ENCODE peak calls at places on chromosomes 1 and 21, in six cellular contexts. J is cardiac muscle cell, A is dorsolateral prefrontal cortex, I is mammary epithelial cell, Q is nephron progenitor cell, H is activated B cell treated with CpG ODN at 0.5 μM for 24 hours. T is an unnamed sample.

GRCh38 chr1:243718893-243719292 is 131.2 kb downstream of the AKT3 start:
- DNase-seq in J (no peak), A (no peak), I (peak), Q (no peak), H (no peak), T (peak)

GRCh38 chr1:159922499-159923202 is 2.7 kb downstream of the TAGLN2 start:
- DNase-seq in J (no peak), A (no peak), I (no peak), Q (no peak), H (no peak), T (no peak)

GRCh38 chr1:100455478-100456072 is 82.4 kb upstream of the GPR88 start:
- DNase-seq in J (peak), A (no peak), I (no peak), Q (no peak), H (no peak), T (peak)

GRCh38 chr1:164256456-164256855 is 302.5 kb upstream of the PBX1 start:
- DNase-seq in J (no peak), A (no peak), I (no peak), Q (no peak), H (no peak), T (no peak)

GRCh38 chr1:226945106-226945857 is 5.2 kb downstream of the COQ8A start:
- DNase-seq in J (no peak), A (no peak), I (no peak), Q (no peak), H (no peak), T (no peak)

GRCh38 chr1:20301463-20302092 is 10.9 kb downstream of the VWA5B1 start:
- DNase-seq in J (no peak), A (no peak), I (no peak), Q (no peak), H (no peak), T (no peak)

GRCh38 chr1:28855469-28855944 is 43.5 kb downstream of the OPRD1 start:
- DNase-seq in J (no peak), A (no peak), I (no peak), Q (no peak), H (no peak), T (no peak)

GRCh38 chr1:110425611-110426152 is 18.2 kb upstream of the LAMTOR5 start:
- DNase-seq in J (no peak), A (peak), I (no peak), Q (no peak), H (no peak), T (no peak)

GRCh38 chr1:246565751-246566127 is 322 bp downstream of the TFB2M start:
- DNase-seq in J (no peak), A (no peak), I (no peak), Q (no peak), H (no peak), T (no peak)

GRCh38 chr1:1136547-1137230 is 20.8 kb upstream of the C1orf159 start:
- DNase-seq in J (no peak), A (no peak), I (no peak), Q (no peak), H (peak), T (no peak)

GRCh38 chr1:154739654-154740053 is 130.4 kb downstream of the KCNN3 start:
- DNase-seq in J (no peak), A (no peak), I (no peak), Q (no peak), H (no peak), T (no peak)

GRCh38 chr21:37593740-37594471 is 227.3 kb downstream of the DYRK1A start:
- DNase-seq in J (peak), A (no peak), I (no peak), Q (no peak), H (no peak), T (no peak)

GRCh38 chr1:152725261-152725660 is 17.3 kb downstream of the LCE4A start:
- DNase-seq in J (no peak), A (no peak), I (peak), Q (no peak), H (no peak), T (no peak)

GRCh38 chr1:238334170-238334569 is 443.4 kb upstream of the ZP4 start:
- DNase-seq in J (no peak), A (no peak), I (no peak), Q (no peak), H (no peak), T (no peak)

GRCh38 chr1:25034736-25035522 is 104.9 kb upstream of the RUNX3 start:
- DNase-seq in J (no peak), A (no peak), I (no peak), Q (no peak), H (no peak), T (no peak)

GRCh38 chr1:7703321-7704213 is 67.5 kb upstream of the VAMP3 start:
- DNase-seq in J (peak), A (no peak), I (no peak), Q (peak), H (no peak), T (no peak)

GRCh38 chr1:201883786-201884185 is 4.9 kb upstream of the SHISA4 start:
- DNase-seq in J (no peak), A (no peak), I (peak), Q (no peak), H (no peak), T (peak)

GRCh38 chr1:201119206-201119814 is 7.1 kb upstream of the CACNA1S start:
- DNase-seq in J (peak), A (peak), I (no peak), Q (peak), H (no peak), T (no peak)

GRCh38 chr1:25786887-25787286 is 13.1 kb upstream of the SELENON start:
- DNase-seq in J (no peak), A (no peak), I (no peak), Q (no peak), H (no peak), T (no peak)

GRCh38 chr1:153697191-153697872 is 18.8 kb downstream of the NPR1 start:
- DNase-seq in J (peak), A (no peak), I (no peak), Q (peak), H (no peak), T (peak)

GRCh38 chr1:184965889-184966860 is 8.1 kb downstream of the NIBAN1 start:
- DNase-seq in J (no peak), A (no peak), I (peak), Q (no peak), H (no peak), T (no peak)

GRCh38 chr1:183911285-183911684 is 106.4 kb downstream of the RGL1 start:
- DNase-seq in J (no peak), A (no peak), I (no peak), Q (no peak), H (peak), T (no peak)

GRCh38 chr1:182608850-182609610 is 4.8 kb upstream of the RGS16 start:
- DNase-seq in J (no peak), A (no peak), I (no peak), Q (no peak), H (no peak), T (no peak)

GRCh38 chr1:53577141-53578100 is 118.2 kb downstream of the DMRTB1 start:
- DNase-seq in J (no peak), A (no peak), I (no peak), Q (no peak), H (no peak), T (no peak)

GRCh38 chr1:16249838-16250241 is 12.9 kb upstream of the CPLANE2 start:
- DNase-seq in J (no peak), A (no peak), I (no peak), Q (no peak), H (no peak), T (peak)

GRCh38 chr1:195886000-195886399 is 722.2 kb downstream of the KCNT2 start:
- DNase-seq in J (no peak), A (no peak), I (no peak), Q (no peak), H (no peak), T (no peak)

GRCh38 chr1:208270679-208271111 is 26.5 kb upstream of the PLXNA2 start:
- DNase-seq in J (no peak), A (no peak), I (no peak), Q (no peak), H (no peak), T (no peak)

GRCh38 chr1:220905650-220906560 is 26.7 kb downstream of the HLX start:
- DNase-seq in J (no peak), A (no peak), I (no peak), Q (no peak), H (no peak), T (no peak)

GRCh38 chr1:57671750-57672149 is 247.9 kb upstream of the DAB1 start:
- DNase-seq in J (no peak), A (no peak), I (no peak), Q (no peak), H (no peak), T (no peak)

GRCh38 chr1:36323636-36324321 is at the start of gene EVA1B:
- DNase-seq in J (peak), A (no peak), I (peak), Q (peak), H (no peak), T (peak)

GRCh38 chr21:36587388-36587787 is 107.5 kb upstream of the CLDN14 start:
- DNase-seq in J (no peak), A (no peak), I (peak), Q (no peak), H (no peak), T (peak)

GRCh38 chr1:232620356-232620841 is 9.5 kb downstream of the SIPA1L2 start:
- DNase-seq in J (peak), A (no peak), I (peak), Q (no peak), H (no peak), T (peak)

GRCh38 chr1:203368624-203369451 is 17.9 kb upstream of the FMOD start:
- DNase-seq in J (no peak), A (no peak), I (peak), Q (no peak), H (no peak), T (peak)

GRCh38 chr1:226467443-226467842 is 59.5 kb upstream of the PARP1 start:
- DNase-seq in J (no peak), A (no peak), I (no peak), Q (no peak), H (no peak), T (no peak)

GRCh38 chr1:170804879-170805278 is 130.5 kb upstream of the MROH9 start:
- DNase-seq in J (no peak), A (no peak), I (no peak), Q (no peak), H (no peak), T (no peak)

GRCh38 chr1:59316497-59317128 is 19.7 kb downstream of the FGGY start:
- DNase-seq in J (no peak), A (no peak), I (no peak), Q (no peak), H (no peak), T (no peak)

GRCh38 chr1:28411656-28412055 is 42.1 kb downstream of the PHACTR4 start:
- DNase-seq in J (no peak), A (no peak), I (no peak), Q (no peak), H (no peak), T (no peak)

GRCh38 chr1:212915245-212916091 is 34.9 kb upstream of the VASH2 start:
- DNase-seq in J (peak), A (no peak), I (no peak), Q (no peak), H (no peak), T (peak)
- TF ChIP-seq CTCF in J (peak), A (no peak), I (no peak), Q (peak), H (no peak), T (peak)

GRCh38 chr1:40917995-40918711 is 56.0 kb upstream of the CITED4 start:
- DNase-seq in J (no peak), A (no peak), I (no peak), Q (no peak), H (no peak), T (no peak)
- TF ChIP-seq CTCF in J (no peak), A (no peak), I (no peak), Q (no peak), H (no peak), T (no peak)

GRCh38 chr1:43286533-43286932 is 1.2 kb upstream of the C1orf210 start:
- DNase-seq in J (no peak), A (no peak), I (no peak), Q (no peak), H (no peak), T (no peak)

GRCh38 chr1:43286115-43286514 is 734 bp upstream of the C1orf210 start:
- DNase-seq in J (no peak), A (no peak), I (no peak), Q (no peak), H (no peak), T (no peak)

GRCh38 chr1:43284711-43285110 is 670 bp downstream of the C1orf210 start:
- DNase-seq in J (no peak), A (no peak), I (no peak), Q (no peak), H (no peak), T (no peak)

GRCh38 chr1:43284065-43284464 is 1.3 kb downstream of the C1orf210 start:
- DNase-seq in J (no peak), A (no peak), I (no peak), Q (no peak), H (no peak), T (no peak)

DNA sequence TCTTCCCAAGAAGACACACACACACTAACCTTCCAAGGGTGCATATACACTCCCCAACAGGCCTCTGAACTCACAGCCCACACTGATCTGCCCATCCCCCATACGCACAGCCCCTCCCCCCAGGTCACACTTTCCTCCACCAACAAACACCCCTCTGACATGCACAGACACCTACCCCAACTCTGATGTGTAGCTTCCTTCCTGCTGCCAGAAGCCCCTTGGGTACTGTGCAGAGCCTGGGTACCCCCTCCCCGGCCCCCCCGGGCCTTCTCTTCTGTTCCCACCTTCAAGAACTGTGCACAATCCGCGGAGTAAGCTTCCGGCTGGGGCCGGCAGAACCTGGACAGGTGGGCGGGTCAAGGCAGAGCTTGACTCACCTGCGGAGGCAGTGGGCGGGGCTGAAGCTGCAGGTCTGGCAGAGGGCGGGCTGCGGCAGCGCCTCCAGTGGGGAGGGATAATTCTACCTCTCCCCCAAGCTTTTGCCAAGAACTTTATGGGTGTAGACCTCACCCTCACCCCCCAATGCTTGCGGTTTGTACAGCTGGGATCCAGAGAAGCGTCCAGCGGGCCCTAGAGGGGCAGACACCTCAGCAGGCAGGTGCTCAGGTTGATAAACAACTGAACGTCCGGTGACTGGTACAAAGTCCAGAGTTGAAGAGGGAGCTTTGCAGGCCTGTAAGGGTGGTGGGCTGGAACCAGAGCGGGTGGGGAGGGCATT is at the start of gene C1orf210:
- DNase-seq in J (no peak), A (no peak), I (peak), Q (peak), H (no peak), T (peak)
- TF ChIP-seq CTCF in J (no peak), A (no peak), I (peak), Q (no peak), H (no peak), T (peak)

DNA sequence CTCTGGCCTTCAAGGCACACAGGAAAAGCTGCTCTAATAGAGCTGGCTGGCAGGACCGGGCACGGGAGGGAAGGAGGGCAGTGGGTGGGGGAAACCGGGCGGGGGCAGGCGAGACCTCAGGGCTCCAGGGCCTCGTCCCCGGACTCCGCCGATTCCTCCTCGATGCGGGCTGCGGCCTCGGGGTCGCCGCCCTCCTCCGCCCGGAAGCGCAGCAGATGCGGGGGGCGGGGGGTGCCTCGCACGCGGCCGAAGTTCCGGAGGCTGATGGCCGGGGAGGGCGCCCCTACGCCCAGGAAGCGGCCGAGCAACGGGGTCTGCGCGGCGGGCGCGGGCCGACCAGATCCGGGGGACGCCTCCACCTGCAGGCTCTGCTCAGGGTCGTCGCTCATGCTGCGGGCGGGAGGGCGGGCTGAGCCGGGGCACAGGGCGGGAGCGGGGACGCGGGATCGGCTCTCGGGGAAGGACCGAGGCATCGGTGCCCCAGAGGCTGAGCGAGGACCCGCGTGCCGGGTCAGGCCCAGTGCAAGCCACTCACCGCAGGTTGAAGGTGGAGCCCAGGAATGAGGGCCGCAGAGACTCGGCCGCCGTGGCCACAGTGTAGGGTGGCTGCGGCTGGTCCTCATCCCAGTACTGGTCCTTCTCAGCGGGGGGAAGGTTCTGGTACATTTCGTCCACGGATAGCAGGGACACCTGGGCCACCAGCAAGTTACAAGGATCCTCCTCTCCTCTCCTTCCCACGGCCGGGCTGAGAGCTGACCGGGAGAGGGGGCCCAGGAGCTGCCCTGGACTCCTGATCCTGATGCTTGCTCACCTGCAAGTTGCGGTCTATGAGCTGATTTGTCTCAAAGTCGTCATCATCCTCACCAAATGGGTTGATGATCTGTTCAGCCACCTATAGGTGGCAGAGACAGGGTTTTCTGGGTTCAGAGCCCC is 3.6 kb downstream of the BEST4 start:
- DNase-seq in J (peak), A (no peak), I (peak), Q (peak), H (peak), T (no peak)
- TF ChIP-seq CTCF in J (peak), A (no peak), I (peak), Q (no peak), H (no peak), T (no peak)

T was measured in MCF 10A.